ENCODE peak calls at places on chromosomes 16 and 17, in six cellular contexts. M, Y, L, U, J and C are unnamed samples.

GRCh38 chr17:57892146-57892819 is 42.4 kb upstream of the MRPS23 start:
- DNase-seq in M (peak; percentile 96), Y (peak; percentile 95), L (peak; percentile 89), U (peak; percentile 93), J (peak; percentile 69), C (peak; percentile 62)

GRCh38 chr16:1414532-1415265 is at the start of gene UNKL:
- DNase-seq in M (peak; percentile 88), Y (peak; percentile 53), L (peak; percentile 62), U (peak; percentile 92), J (peak; percentile 78), C (peak; percentile 80)

GRCh38 chr16:84791501-84791900 is 28.3 kb upstream of the CRISPLD2 start:
- DNase-seq in M (no peak), Y (no peak), L (no peak), U (no peak), J (no peak), C (no peak)

GRCh38 chr17:45050680-45051059 is 762 bp downstream of the DCAKD start:
- DNase-seq in M (peak; percentile 53), Y (no peak), L (no peak), U (peak; percentile 39), J (peak; percentile 59), C (peak; percentile 17)

GRCh38 chr17:206941-207560 is 25.6 kb upstream of the DOC2B start:
- DNase-seq in M (no peak), Y (no peak), L (no peak), U (no peak), J (no peak), C (no peak)

GRCh38 chr17:35432176-35433074 is at the start of gene SLFN12:
- DNase-seq in M (peak; percentile 97), Y (peak; percentile 35), L (peak; percentile 56), U (no peak), J (peak; percentile 83), C (peak; percentile 72)

GRCh38 chr16:35596467-35596866 is 2137.1 kb downstream of the TP53TG3F start:
- DNase-seq in M (no peak), Y (no peak), L (no peak), U (no peak), J (no peak), C (no peak)

GRCh38 chr17:68085751-68086445 is 50.4 kb downstream of the KPNA2 start:
- DNase-seq in M (peak; percentile 19), Y (no peak), L (no peak), U (no peak), J (peak; percentile 54), C (no peak)

GRCh38 chr17:68592667-68593330 is 8.4 kb downstream of the FAM20A start:
- DNase-seq in M (peak; percentile 55), Y (peak; percentile 34), L (no peak), U (no peak), J (no peak), C (no peak)

GRCh38 chr16:73052441-73053030 is 4.6 kb upstream of the ZFHX3 start:
- DNase-seq in M (no peak), Y (no peak), L (no peak), U (no peak), J (no peak), C (no peak)
- H3K4me3 ChIP-seq in M (no peak overlapping the region), Y (peak overlapping the region; percentile 37), L (peak overlapping the region; percentile 88), U (no peak overlapping the region), J (no peak overlapping the region), C (no peak overlapping the region)

DNA sequence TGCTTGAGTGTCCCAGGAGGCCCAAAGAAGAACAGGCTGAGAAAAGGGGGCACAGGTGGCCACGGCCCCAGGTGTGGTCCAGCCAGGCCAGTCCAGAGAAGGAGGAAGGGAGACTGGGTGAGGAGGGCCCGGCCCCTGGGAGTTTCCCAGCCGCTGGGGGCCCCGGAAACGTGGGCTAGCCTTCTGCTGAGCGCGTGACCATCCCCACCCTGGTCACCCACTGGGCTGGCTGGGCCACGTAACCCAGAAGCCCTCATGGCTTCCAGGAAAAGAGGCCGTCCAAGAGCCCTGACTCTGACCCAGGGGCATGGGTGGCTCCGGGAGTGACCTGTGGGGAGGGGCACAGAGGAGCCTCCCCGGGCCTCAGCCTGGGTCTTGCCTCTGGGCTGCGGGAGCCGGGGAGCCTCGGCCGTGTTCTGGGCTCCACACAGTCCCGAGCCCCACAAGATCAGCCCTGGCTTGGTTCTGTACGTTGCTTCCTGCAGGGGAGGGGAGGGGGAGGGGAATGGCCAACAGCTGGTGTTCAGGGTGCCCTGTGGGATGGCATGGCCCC is 29.8 kb upstream of the ACSF3 start:
- DNase-seq in M (no peak), Y (no peak), L (no peak), U (no peak), J (no peak), C (no peak)
- H3K4me1 ChIP-seq in M (peaks cover 4% of the 10 kb centered on the region), Y (no peaks in the 10 kb centered on the region), L (no peaks in the 10 kb centered on the region), U (no peaks in the 10 kb centered on the region), J (no peaks in the 10 kb centered on the region), C (no peaks in the 10 kb centered on the region)

GRCh38 chr17:73262676-73263642 is 1.3 kb upstream of the CPSF4L start:
- DNase-seq in M (no peak), Y (no peak), L (no peak), U (no peak), J (no peak), C (no peak)
- H3K4me3 ChIP-seq in M (no peak overlapping the region), Y (no peak overlapping the region), L (no peak overlapping the region), U (no peak overlapping the region), J (no peak overlapping the region), C (no peak overlapping the region)

GRCh38 chr16:69338557-69339288 is 641 bp downstream of the COG8 start:
- DNase-seq in M (no peak), Y (no peak), L (no peak), U (peak; percentile 24), J (no peak), C (no peak)
- H3K4me1 ChIP-seq in M (peaks cover 20% of the 10 kb centered on the region), Y (peaks cover 26% of the 10 kb centered on the region), L (no peaks in the 10 kb centered on the region), U (peaks cover 20% of the 10 kb centered on the region), J (peaks cover 29% of the 10 kb centered on the region), C (peaks cover 39% of the 10 kb centered on the region)

GRCh38 chr16:4416200-4417032 is at the start of gene CORO7:
- DNase-seq in M (peak; percentile 96), Y (peak; percentile 96), L (peak; percentile 95), U (peak; percentile 98), J (peak; percentile 98), C (peak; percentile 99)
- H3K4me3 ChIP-seq in M (peak within 1 kb of the TSS; percentile 88), Y (peak within 1 kb of the TSS; percentile 92), L (peak within 1 kb of the TSS; percentile 94), U (peak within 1 kb of the TSS; percentile 97), J (peak within 1 kb of the TSS; percentile 98), C (peak within 1 kb of the TSS; percentile 75)

GRCh38 chr17:66399441-66399840 is 97.0 kb downstream of the PRKCA start:
- DNase-seq in M (no peak), Y (no peak), L (no peak), U (no peak), J (peak; percentile 83), C (peak; percentile 54)
- H3K4me1 ChIP-seq in M (peaks cover 15% of the 10 kb centered on the region), Y (peaks cover 12% of the 10 kb centered on the region), L (no peaks in the 10 kb centered on the region), U (peaks cover 2% of the 10 kb centered on the region), J (peaks cover 25% of the 10 kb centered on the region), C (peaks cover 80% of the 10 kb centered on the region)

GRCh38 chr17:15468142-15468541 is 721 bp upstream of the CDRT4 start:
- DNase-seq in M (no peak), Y (no peak), L (no peak), U (no peak), J (no peak), C (no peak)

GRCh38 chr17:15466131-15466530 is 1.3 kb downstream of the CDRT4 start:
- DNase-seq in M (no peak), Y (no peak), L (no peak), U (no peak), J (no peak), C (no peak)

GRCh38 chr17:15465045-15465701 is 2.2 kb downstream of the CDRT4 start:
- DNase-seq in M (no peak), Y (no peak), L (no peak), U (no peak), J (no peak), C (no peak)

GRCh38 chr17:15469260-15469659 is 1.8 kb upstream of the CDRT4 start:
- DNase-seq in M (no peak), Y (peak; percentile 40), L (no peak), U (no peak), J (no peak), C (no peak)

DNA sequence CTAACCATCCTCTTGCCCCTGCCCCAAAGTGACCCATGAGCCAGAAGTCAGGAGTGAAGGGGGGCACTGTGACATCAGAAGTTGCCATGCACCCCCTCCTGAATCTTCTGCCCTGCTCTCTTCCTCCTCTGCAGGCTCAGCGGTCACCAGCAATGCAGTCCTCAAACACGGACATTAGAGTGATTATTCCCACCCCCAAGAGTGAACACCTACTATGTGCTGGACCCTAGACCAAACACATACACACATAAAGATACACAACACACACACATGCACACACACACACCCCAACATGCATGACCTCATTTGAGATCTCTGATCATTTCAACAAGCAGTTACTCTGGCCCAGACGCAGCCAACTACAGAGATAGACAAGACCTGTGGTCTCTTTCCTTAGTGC is at the start of gene CDRT4:
- DNase-seq in M (no peak), Y (no peak), L (no peak), U (no peak), J (no peak), C (no peak)
- H3K4me3 ChIP-seq in M (no peak within 1 kb of the TSS), Y (no peak within 1 kb of the TSS), L (no peak within 1 kb of the TSS), U (no peak within 1 kb of the TSS), J (no peak within 1 kb of the TSS), C (no peak within 1 kb of the TSS)

GRCh38 chr17:7841309-7841621 is 7.2 kb downstream of the KDM6B start:
- DNase-seq in M (no peak), Y (no peak), L (no peak), U (no peak), J (no peak), C (no peak)
- H3K4me1 ChIP-seq in M (peaks cover 51% of the 10 kb centered on the region), Y (peaks cover 63% of the 10 kb centered on the region), L (peaks cover 4% of the 10 kb centered on the region), U (peaks cover 18% of the 10 kb centered on the region), J (peaks cover 86% of the 10 kb centered on the region), C (peaks cover 59% of the 10 kb centered on the region)

DNA sequence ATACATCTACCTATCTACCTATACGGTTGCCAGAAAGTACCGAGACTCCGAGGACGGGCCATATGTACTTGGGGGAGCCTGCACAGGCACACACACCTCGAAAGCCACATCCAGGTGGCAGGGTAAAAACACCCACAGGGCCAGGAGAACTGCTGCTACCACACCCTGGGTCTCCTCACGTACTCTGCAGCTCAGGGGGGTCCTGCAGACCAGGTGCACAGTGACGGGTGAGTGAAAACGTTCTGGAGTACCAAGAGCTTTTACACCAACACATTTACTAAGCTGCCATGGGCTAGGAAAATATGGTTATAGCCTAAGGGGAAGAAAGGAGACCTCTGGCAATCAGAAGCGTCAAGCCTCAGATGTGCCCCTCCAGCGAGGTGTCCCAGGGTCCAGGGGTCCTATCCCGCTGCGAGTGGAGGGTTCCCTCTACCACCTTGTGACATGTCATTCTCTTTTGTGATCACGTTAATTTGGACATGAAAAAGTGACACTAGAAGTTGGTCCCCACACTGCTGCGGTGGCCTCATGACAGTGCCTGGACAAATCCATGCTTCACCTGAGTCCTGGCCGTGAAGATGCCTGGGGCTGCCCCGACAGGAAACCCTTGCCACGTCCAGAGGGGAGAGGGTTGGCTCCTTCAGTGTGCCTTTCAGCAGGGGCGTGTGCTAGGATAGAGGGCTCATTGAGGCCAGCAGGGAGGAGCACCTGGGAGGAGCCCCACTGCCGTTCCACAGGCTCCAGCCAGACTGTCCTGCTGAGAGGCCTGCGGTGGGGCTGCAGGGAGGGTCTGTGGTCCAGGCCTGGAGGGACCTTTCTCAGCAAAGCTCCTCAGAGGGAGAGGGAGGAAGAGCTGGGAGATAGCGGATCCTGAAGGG is 1.8 kb downstream of the CANT1 start:
- DNase-seq in M (no peak), Y (peak; percentile 5), L (no peak), U (peak; percentile 26), J (peak; percentile 31), C (no peak)
- H3K4me3 ChIP-seq in M (peak overlapping the region; percentile 99), Y (no peak overlapping the region), L (no peak overlapping the region), U (no peak overlapping the region), J (no peak overlapping the region), C (peak overlapping the region; percentile 91)